ENCODE peak calls at places on chromosomes 1 and 21, in seven cellular contexts. One of them, this sample, is unnamed.

GRCh38 chr1:201728731-201729130 is 100.2 kb upstream of the IPO9 start:
- DNase-seq in GM12878: no peak
- DNase-seq in sigmoid colon: no peak
- DNase-seq in testis: no peak
- DNase-seq in fibroblast of lung: no peak
- DNase-seq in A549: no peak
- DNase-seq in CD8-positive, alpha-beta T cell: no peak
- DNase-seq in this sample: no peak

GRCh38 chr1:225911207-225912130 is 12.6 kb downstream of the PYCR2 start:
- DNase-seq in testis: peak; percentile 74
- DNase-seq in A549: peak; percentile 54
- DNase-seq in CD8-positive, alpha-beta T cell: peak; percentile 57
- DNase-seq in GM12878: no peak
- DNase-seq in fibroblast of lung: peak; percentile 20
- DNase-seq in sigmoid colon: peak; percentile 79
- DNase-seq in this sample: no peak

GRCh38 chr1:42168798-42169197 is 4.3 kb upstream of the GUCA2A start:
- DNase-seq in fibroblast of lung: no peak
- DNase-seq in GM12878: no peak
- DNase-seq in CD8-positive, alpha-beta T cell: no peak
- DNase-seq in A549: no peak
- DNase-seq in testis: no peak
- DNase-seq in sigmoid colon: peak; percentile 33
- DNase-seq in this sample: no peak

GRCh38 chr1:204080163-204080903 is 7.4 kb downstream of the SOX13 start:
- DNase-seq in testis: peak; percentile 74
- DNase-seq in CD8-positive, alpha-beta T cell: no peak
- DNase-seq in A549: peak; percentile 85
- DNase-seq in sigmoid colon: peak; percentile 92
- DNase-seq in fibroblast of lung: peak; percentile 89
- DNase-seq in GM12878: no peak
- DNase-seq in this sample: peak; percentile 94

GRCh38 chr1:242847390-242847993 is 323.0 kb upstream of the PLD5 start:
- DNase-seq in A549: peak; percentile 16
- DNase-seq in fibroblast of lung: peak; percentile 12
- DNase-seq in CD8-positive, alpha-beta T cell: no peak
- DNase-seq in testis: no peak
- DNase-seq in sigmoid colon: no peak
- DNase-seq in GM12878: no peak
- DNase-seq in this sample: no peak

GRCh38 chr1:8439015-8439702 is 121.2 kb downstream of the SLC45A1 start:
- DNase-seq in testis: peak; percentile 92
- DNase-seq in A549: no peak
- DNase-seq in fibroblast of lung: peak; percentile 87
- DNase-seq in GM12878: no peak
- DNase-seq in CD8-positive, alpha-beta T cell: no peak
- DNase-seq in sigmoid colon: peak; percentile 92
- DNase-seq in this sample: peak; percentile 68

GRCh38 chr1:223233410-223234163 is 90.5 kb upstream of the TLR5 start:
- DNase-seq in sigmoid colon: no peak
- DNase-seq in CD8-positive, alpha-beta T cell: no peak
- DNase-seq in A549: peak; percentile 41
- DNase-seq in GM12878: no peak
- DNase-seq in testis: no peak
- DNase-seq in fibroblast of lung: peak; percentile 96
- DNase-seq in this sample: no peak

GRCh38 chr1:203040518-203041275 is 14.4 kb downstream of the PPFIA4 start:
- DNase-seq in sigmoid colon: no peak
- DNase-seq in fibroblast of lung: no peak
- DNase-seq in CD8-positive, alpha-beta T cell: no peak
- DNase-seq in A549: no peak
- DNase-seq in testis: no peak
- DNase-seq in GM12878: no peak
- DNase-seq in this sample: no peak

GRCh38 chr1:225999227-225999911 is at the start of gene SDE2:
- DNase-seq in fibroblast of lung: peak; percentile 97
- DNase-seq in sigmoid colon: peak; percentile 100
- DNase-seq in CD8-positive, alpha-beta T cell: peak; percentile 99
- DNase-seq in A549: peak; percentile 99
- DNase-seq in testis: peak; percentile 99
- DNase-seq in GM12878: peak; percentile 95
- DNase-seq in this sample: peak; percentile 97

GRCh38 chr1:43199093-43199726 is 27.1 kb downstream of the CFAP57 start:
- DNase-seq in sigmoid colon: no peak
- DNase-seq in A549: no peak
- DNase-seq in fibroblast of lung: no peak
- DNase-seq in GM12878: peak; percentile 88
- DNase-seq in CD8-positive, alpha-beta T cell: no peak
- DNase-seq in testis: no peak
- DNase-seq in this sample: no peak

GRCh38 chr1:4375812-4376211 is 278.6 kb upstream of the AJAP1 start:
- DNase-seq in A549: peak; percentile 32
- DNase-seq in fibroblast of lung: peak; percentile 73
- DNase-seq in CD8-positive, alpha-beta T cell: no peak
- DNase-seq in testis: no peak
- DNase-seq in GM12878: no peak
- DNase-seq in sigmoid colon: no peak
- DNase-seq in this sample: no peak

GRCh38 chr1:6338685-6339084 is 54.9 kb downstream of the ACOT7 start:
- DNase-seq in A549: no peak
- DNase-seq in fibroblast of lung: no peak
- DNase-seq in CD8-positive, alpha-beta T cell: no peak
- DNase-seq in sigmoid colon: no peak
- DNase-seq in GM12878: no peak
- DNase-seq in testis: no peak
- DNase-seq in this sample: no peak

GRCh38 chr1:175818929-175819328 is 75.5 kb upstream of the TNR start:
- DNase-seq in GM12878: no peak
- DNase-seq in sigmoid colon: no peak
- DNase-seq in testis: no peak
- DNase-seq in fibroblast of lung: no peak
- DNase-seq in CD8-positive, alpha-beta T cell: no peak
- DNase-seq in A549: no peak
- DNase-seq in this sample: no peak

GRCh38 chr1:67743072-67743725 is 58.2 kb downstream of the GADD45A start:
- DNase-seq in CD8-positive, alpha-beta T cell: no peak
- DNase-seq in testis: no peak
- DNase-seq in GM12878: no peak
- DNase-seq in sigmoid colon: no peak
- DNase-seq in fibroblast of lung: no peak
- DNase-seq in A549: no peak
- DNase-seq in this sample: no peak

GRCh38 chr1:35708179-35708891 is 10.3 kb downstream of the C1orf216 start:
- DNase-seq in CD8-positive, alpha-beta T cell: no peak
- DNase-seq in A549: no peak
- DNase-seq in GM12878: no peak
- DNase-seq in fibroblast of lung: peak; percentile 15
- DNase-seq in testis: no peak
- DNase-seq in sigmoid colon: no peak
- DNase-seq in this sample: peak; percentile 78

GRCh38 chr1:211133393-211133840 is 531 bp downstream of the KCNH1 start:
- DNase-seq in sigmoid colon: peak; percentile 61
- DNase-seq in CD8-positive, alpha-beta T cell: peak; percentile 4
- DNase-seq in fibroblast of lung: peak; percentile 12
- DNase-seq in testis: peak; percentile 16
- DNase-seq in A549: no peak
- DNase-seq in GM12878: no peak
- DNase-seq in this sample: peak; percentile 56

GRCh38 chr1:161792740-161793139 is 26.6 kb downstream of the ATF6 start:
- DNase-seq in CD8-positive, alpha-beta T cell: no peak
- DNase-seq in GM12878: peak; percentile 23
- DNase-seq in A549: peak; percentile 74
- DNase-seq in sigmoid colon: no peak
- DNase-seq in testis: no peak
- DNase-seq in fibroblast of lung: peak; percentile 88
- DNase-seq in this sample: no peak

GRCh38 chr1:147549526-147549925 is 8.2 kb downstream of the BCL9 start:
- DNase-seq in CD8-positive, alpha-beta T cell: no peak
- DNase-seq in A549: no peak
- DNase-seq in testis: no peak
- DNase-seq in GM12878: no peak
- DNase-seq in sigmoid colon: no peak
- DNase-seq in fibroblast of lung: no peak
- DNase-seq in this sample: no peak

GRCh38 chr1:67987046-67987799 is 63.2 kb downstream of the DIRAS3 start:
- DNase-seq in sigmoid colon: no peak
- DNase-seq in A549: peak; percentile 87
- DNase-seq in GM12878: no peak
- DNase-seq in fibroblast of lung: peak; percentile 99
- DNase-seq in testis: no peak
- DNase-seq in CD8-positive, alpha-beta T cell: no peak
- DNase-seq in this sample: no peak

GRCh38 chr1:18643154-18644012 is 12.7 kb downstream of the PAX7 start:
- DNase-seq in sigmoid colon: no peak
- DNase-seq in GM12878: no peak
- DNase-seq in A549: no peak
- DNase-seq in CD8-positive, alpha-beta T cell: no peak
- DNase-seq in fibroblast of lung: no peak
- DNase-seq in testis: no peak
- DNase-seq in this sample: no peak

GRCh38 chr1:39933956-39934941 is 20.7 kb upstream of the MFSD2A start:
- DNase-seq in GM12878: no peak
- DNase-seq in testis: peak; percentile 49
- DNase-seq in CD8-positive, alpha-beta T cell: no peak
- DNase-seq in fibroblast of lung: peak; percentile 76
- DNase-seq in A549: peak; percentile 83
- DNase-seq in sigmoid colon: peak; percentile 91
- DNase-seq in this sample: no peak

DNA sequence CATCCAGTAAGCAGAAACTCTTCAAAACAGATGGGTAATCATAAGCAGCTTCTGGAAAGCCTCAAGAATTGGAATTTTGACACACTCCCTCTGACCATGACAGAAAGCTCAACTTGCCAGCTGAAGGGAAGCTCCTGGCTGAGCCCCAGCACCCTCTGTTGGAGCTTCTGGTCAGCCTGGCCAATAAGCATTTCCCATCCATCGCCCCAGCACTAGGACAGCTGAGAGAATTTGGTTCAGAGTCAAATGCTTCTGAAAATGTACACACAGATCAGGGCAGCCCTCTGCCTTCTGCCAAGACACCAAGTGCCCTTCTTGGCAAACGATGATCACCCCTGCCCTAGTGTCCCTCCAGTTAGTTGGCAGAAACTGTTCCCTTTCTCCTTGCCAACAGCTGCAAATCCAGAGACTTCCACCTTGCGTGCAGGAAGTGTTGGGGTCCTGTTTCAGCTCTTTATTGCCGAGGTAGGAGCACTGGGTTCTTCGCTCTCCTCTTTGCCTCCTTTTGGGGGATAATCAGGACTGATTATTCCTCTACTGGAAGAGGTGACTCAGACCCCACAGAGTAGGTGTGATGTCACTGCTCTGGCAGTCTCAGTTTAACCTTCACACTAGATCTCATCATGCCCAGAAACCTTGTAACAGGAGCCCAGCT is 11.9 kb downstream of the PIGV start:
- DNase-seq in fibroblast of lung: peak; percentile 84
- DNase-seq in CD8-positive, alpha-beta T cell: no peak
- DNase-seq in sigmoid colon: peak; percentile 94
- DNase-seq in testis: peak; percentile 53
- DNase-seq in GM12878: no peak
- DNase-seq in A549: no peak
- DNase-seq in this sample: no peak
- TF ChIP-seq CTCF in fibroblast of lung: no peak
- TF ChIP-seq CTCF in CD8-positive, alpha-beta T cell: no peak
- TF ChIP-seq CTCF in sigmoid colon: no peak
- TF ChIP-seq CTCF in testis: no peak
- TF ChIP-seq CTCF in GM12878: no peak
- TF ChIP-seq CTCF in A549: no peak
- TF ChIP-seq CTCF in this sample: no peak

DNA sequence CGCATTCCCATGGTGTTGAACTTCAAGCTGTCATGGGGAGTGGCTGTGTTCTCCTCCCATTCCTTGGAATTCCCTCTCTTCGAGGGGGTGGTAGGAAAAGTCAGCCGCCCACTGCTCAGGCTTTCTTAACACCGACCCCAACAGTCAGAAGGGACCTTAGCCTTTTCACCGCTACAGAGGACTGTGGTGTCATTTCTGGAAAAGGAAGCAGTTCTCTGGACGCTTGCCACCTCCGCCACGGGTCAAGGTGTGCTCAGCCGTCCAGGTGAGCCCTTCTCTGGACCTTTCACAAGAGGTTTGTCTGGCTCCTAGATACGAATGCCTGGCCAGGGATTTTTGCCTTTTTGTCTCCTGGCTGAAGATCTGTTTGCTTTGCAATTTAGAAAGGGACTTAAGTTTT is 31.8 kb downstream of the CLIC6 start:
- DNase-seq in sigmoid colon: no peak
- DNase-seq in CD8-positive, alpha-beta T cell: no peak
- DNase-seq in A549: no peak
- DNase-seq in testis: no peak
- DNase-seq in fibroblast of lung: no peak
- DNase-seq in GM12878: no peak
- DNase-seq in this sample: no peak
- H3K27ac ChIP-seq in sigmoid colon: no peak overlapping the region
- H3K27ac ChIP-seq in CD8-positive, alpha-beta T cell: no peak overlapping the region
- H3K27ac ChIP-seq in A549: no peak overlapping the region
- H3K27ac ChIP-seq in testis: no peak overlapping the region
- H3K27ac ChIP-seq in fibroblast of lung: no peak overlapping the region
- H3K27ac ChIP-seq in GM12878: no peak overlapping the region
- H3K27ac ChIP-seq in this sample: no peak overlapping the region

GRCh38 chr1:47180603-47181094 is 9.2 kb downstream of the PDZK1IP1 start:
- DNase-seq in GM12878: no peak
- DNase-seq in CD8-positive, alpha-beta T cell: no peak
- DNase-seq in A549: no peak
- DNase-seq in testis: no peak
- DNase-seq in fibroblast of lung: no peak
- DNase-seq in sigmoid colon: no peak
- DNase-seq in this sample: no peak
- H3K4me3 ChIP-seq in GM12878: no peak overlapping the region
- H3K4me3 ChIP-seq in CD8-positive, alpha-beta T cell: no peak overlapping the region
- H3K4me3 ChIP-seq in A549: no peak overlapping the region
- H3K4me3 ChIP-seq in testis: no peak overlapping the region
- H3K4me3 ChIP-seq in fibroblast of lung: no peak overlapping the region
- H3K4me3 ChIP-seq in sigmoid colon: no peak overlapping the region
- H3K4me3 ChIP-seq in this sample: no peak overlapping the region

DNA sequence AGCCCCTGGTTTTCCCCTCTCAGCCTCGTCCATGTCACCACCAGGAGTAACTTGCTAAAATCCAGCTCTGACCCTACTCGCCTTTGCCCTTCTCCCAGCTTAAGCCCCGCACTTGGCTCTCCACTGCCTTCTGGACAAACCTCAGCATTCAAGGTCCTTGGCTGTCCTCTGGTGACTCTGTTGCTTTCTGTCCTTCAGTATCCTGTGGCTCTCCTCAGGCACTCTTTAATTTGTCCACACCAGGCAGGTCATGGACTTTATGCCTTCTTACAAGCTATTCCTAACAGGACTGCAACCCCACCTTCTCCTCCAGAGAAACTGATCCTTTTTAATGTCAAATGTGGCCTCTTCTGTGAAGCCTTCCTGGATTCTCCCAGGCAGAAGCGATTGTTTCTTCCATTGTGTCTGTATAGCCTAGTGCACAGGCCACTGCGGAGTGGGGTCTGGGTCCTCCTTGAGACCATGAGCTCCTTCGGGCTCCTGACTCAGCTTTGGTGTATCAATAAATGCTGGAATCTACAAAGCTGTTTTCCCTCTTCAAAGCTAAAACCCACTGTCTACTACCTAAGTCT is 26.7 kb upstream of the CTPS1 start:
- DNase-seq in fibroblast of lung: no peak
- DNase-seq in sigmoid colon: no peak
- DNase-seq in CD8-positive, alpha-beta T cell: no peak
- DNase-seq in A549: no peak
- DNase-seq in testis: no peak
- DNase-seq in GM12878: no peak
- DNase-seq in this sample: no peak
- TF ChIP-seq CTCF in fibroblast of lung: no peak
- TF ChIP-seq CTCF in sigmoid colon: no peak
- TF ChIP-seq CTCF in CD8-positive, alpha-beta T cell: no peak
- TF ChIP-seq CTCF in A549: peak; percentile 18
- TF ChIP-seq CTCF in testis: no peak
- TF ChIP-seq CTCF in GM12878: no peak
- TF ChIP-seq CTCF in this sample: no peak